ENCODE peak calls at places on chromosomes 4 and X, in four cellular contexts. One of them, this sample, is unnamed.

GRCh38 chrX:2719774-2720447 is 28.8 kb downstream of the CD99 start:
- DNase-seq in Peyer's patch: no peak
- DNase-seq in breast epithelium: no peak
- DNase-seq in gastrocnemius medialis: no peak
- DNase-seq in this sample: no peak

GRCh38 chrX:109629310-109629709 is 4.3 kb upstream of the KCNE5 start:
- DNase-seq in breast epithelium: no peak
- DNase-seq in gastrocnemius medialis: no peak
- DNase-seq in Peyer's patch: no peak
- DNase-seq in this sample: no peak

GRCh38 chr4:5758741-5759140 is 47.7 kb downstream of the EVC start:
- DNase-seq in gastrocnemius medialis: no peak
- DNase-seq in breast epithelium: no peak
- DNase-seq in Peyer's patch: no peak
- DNase-seq in this sample: no peak

GRCh38 chr4:122602277-122603142 is 18.4 kb downstream of the IL21 start:
- DNase-seq in breast epithelium: no peak
- DNase-seq in gastrocnemius medialis: no peak
- DNase-seq in Peyer's patch: no peak
- DNase-seq in this sample: no peak

GRCh38 chr4:95118507-95118906 is 360.8 kb downstream of the BMPR1B start:
- DNase-seq in breast epithelium: no peak
- DNase-seq in gastrocnemius medialis: no peak
- DNase-seq in Peyer's patch: no peak
- DNase-seq in this sample: no peak

GRCh38 chr4:61507091-61507490 is 307.0 kb downstream of the ADGRL3 start:
- DNase-seq in breast epithelium: no peak
- DNase-seq in gastrocnemius medialis: no peak
- DNase-seq in Peyer's patch: no peak
- DNase-seq in this sample: no peak

GRCh38 chr4:90841676-90842075 is 714.5 kb downstream of the CCSER1 start:
- DNase-seq in breast epithelium: no peak
- DNase-seq in gastrocnemius medialis: no peak
- DNase-seq in Peyer's patch: no peak
- DNase-seq in this sample: no peak

GRCh38 chr4:19266566-19266965 is 985.1 kb upstream of the SLIT2 start:
- DNase-seq in Peyer's patch: no peak
- DNase-seq in gastrocnemius medialis: no peak
- DNase-seq in breast epithelium: no peak
- DNase-seq in this sample: no peak

GRCh38 chrX:12977761-12978204 is 2.9 kb downstream of the TMSB4X start:
- DNase-seq in gastrocnemius medialis: no peak
- DNase-seq in Peyer's patch: no peak
- DNase-seq in breast epithelium: no peak
- DNase-seq in this sample: no peak

GRCh38 chrX:12974217-12974796 is 603 bp upstream of the TMSB4X start:
- DNase-seq in breast epithelium: no peak
- DNase-seq in gastrocnemius medialis: no peak
- DNase-seq in Peyer's patch: peak
- DNase-seq in this sample: no peak

GRCh38 chrX:12974797-12975669 is at the start of gene TMSB4X:
- DNase-seq in gastrocnemius medialis: peak
- DNase-seq in Peyer's patch: peak
- DNase-seq in breast epithelium: peak
- DNase-seq in this sample: peak

GRCh38 chrX:12975670-12975965 is 708 bp downstream of the TMSB4X start:
- DNase-seq in breast epithelium: no peak
- DNase-seq in Peyer's patch: no peak
- DNase-seq in gastrocnemius medialis: no peak
- DNase-seq in this sample: no peak

GRCh38 chrX:12975999-12976558 is 1.2 kb downstream of the TMSB4X start:
- DNase-seq in breast epithelium: no peak
- DNase-seq in Peyer's patch: peak
- DNase-seq in gastrocnemius medialis: no peak
- DNase-seq in this sample: no peak
- TF ChIP-seq POLR2A in breast epithelium: no peak
- TF ChIP-seq POLR2A in Peyer's patch: no peak
- TF ChIP-seq POLR2A in gastrocnemius medialis: no peak
- TF ChIP-seq POLR2A in this sample: no peak

DNA sequence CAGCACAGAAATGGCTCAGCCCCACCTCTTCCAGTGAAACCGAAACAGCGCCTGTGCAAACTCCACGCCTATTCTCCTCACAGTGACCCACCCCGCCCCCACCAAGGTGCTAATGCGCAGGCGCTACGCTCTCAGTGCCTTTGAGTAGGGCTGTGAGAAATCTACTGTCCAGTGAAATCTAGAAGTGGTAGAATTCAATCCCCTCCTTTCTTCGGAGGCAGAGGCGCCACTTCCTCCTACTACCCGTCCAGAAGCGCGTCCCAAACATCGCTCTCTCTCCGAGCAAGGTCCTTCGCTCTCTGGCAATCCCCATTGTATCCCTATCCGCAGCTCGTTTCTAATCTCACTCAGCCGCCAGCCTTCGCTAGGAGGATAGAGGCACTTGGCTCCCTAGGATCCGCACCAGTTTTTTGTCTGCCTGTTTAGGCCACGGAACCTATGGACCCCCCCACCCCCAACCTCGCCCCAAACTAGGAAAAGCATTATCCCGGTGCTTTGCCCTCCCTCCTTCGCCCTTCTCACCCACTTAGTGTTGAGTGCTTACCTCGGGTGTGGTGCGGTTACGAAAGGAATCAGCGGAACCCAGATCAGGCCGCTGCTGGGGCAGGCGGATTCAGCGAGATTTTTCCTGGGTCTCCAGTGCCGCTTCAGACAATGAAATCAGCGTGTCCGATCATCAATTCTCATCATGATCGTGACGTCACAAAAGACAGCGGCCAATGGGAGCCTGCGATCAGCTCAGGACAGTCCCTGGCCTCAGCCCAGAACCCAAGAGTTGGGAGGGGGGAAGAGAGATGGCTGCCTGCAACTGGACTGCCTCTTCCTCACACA is at the start of gene HDX:
- DNase-seq in breast epithelium: peak
- DNase-seq in gastrocnemius medialis: peak
- DNase-seq in Peyer's patch: peak
- DNase-seq in this sample: no peak
- TF ChIP-seq POLR2A in breast epithelium: no peak
- TF ChIP-seq POLR2A in gastrocnemius medialis: peak
- TF ChIP-seq POLR2A in Peyer's patch: peak
- TF ChIP-seq POLR2A in this sample: peak

GRCh38 chr4:184815046-184815877 is 10.5 kb downstream of the ACSL1 start:
- DNase-seq in Peyer's patch: peak
- DNase-seq in gastrocnemius medialis: peak
- DNase-seq in breast epithelium: peak
- DNase-seq in this sample: peak
- TF ChIP-seq POLR2A in Peyer's patch: no peak
- TF ChIP-seq POLR2A in gastrocnemius medialis: no peak
- TF ChIP-seq POLR2A in breast epithelium: no peak
- TF ChIP-seq POLR2A in this sample: no peak

GRCh38 chr4:99946346-99947189 is at the start of gene DNAJB14:
- DNase-seq in Peyer's patch: peak
- DNase-seq in gastrocnemius medialis: peak
- DNase-seq in breast epithelium: peak
- DNase-seq in this sample: peak
- TF ChIP-seq POLR2A in Peyer's patch: peak
- TF ChIP-seq POLR2A in gastrocnemius medialis: no peak
- TF ChIP-seq POLR2A in breast epithelium: no peak
- TF ChIP-seq POLR2A in this sample: no peak

GRCh38 chr4:89173336-89174090 is 62.2 kb downstream of the TIGD2 start:
- DNase-seq in Peyer's patch: no peak
- DNase-seq in breast epithelium: no peak
- DNase-seq in gastrocnemius medialis: no peak
- DNase-seq in this sample: no peak
- TF ChIP-seq POLR2A in Peyer's patch: no peak
- TF ChIP-seq POLR2A in breast epithelium: no peak
- TF ChIP-seq POLR2A in gastrocnemius medialis: no peak
- TF ChIP-seq POLR2A in this sample: no peak